ENCODE peak calls at places on chromosomes 3 and 15, in four cellular contexts. H is left ventricle myocardium inferior, G is lower leg skin, M is HFF-Myc. J is an unnamed sample.

GRCh38 chr3:172142074-172143059 is 103.0 kb downstream of the FNDC3B start:
- DNase-seq in H (no peak), G (no peak), M (peak; percentile 76), J (peak; percentile 53)

GRCh38 chr3:66485291-66485968 is 15.4 kb downstream of the LRIG1 start:
- DNase-seq in H (no peak), G (no peak), M (peak; percentile 80), J (no peak)

GRCh38 chr3:131277836-131278497 is 103.6 kb upstream of the NUDT16 start:
- DNase-seq in H (no peak), G (no peak), M (no peak), J (no peak)

GRCh38 chr15:99764521-99764920 is 31.3 kb upstream of the LYSMD4 start:
- DNase-seq in H (no peak), G (no peak), M (no peak), J (no peak)

GRCh38 chr3:31450345-31450744 is 82.4 kb upstream of the STT3B start:
- DNase-seq in H (no peak), G (no peak), M (no peak), J (no peak)

GRCh38 chr3:14234197-14235002 is 55.8 kb downstream of the LSM3 start:
- DNase-seq in H (no peak), G (peak; percentile 74), M (no peak), J (no peak)

GRCh38 chr3:72303926-72304325 is 519.0 kb upstream of the PROK2 start:
- DNase-seq in H (no peak), G (no peak), M (no peak), J (no peak)

GRCh38 chr3:149615731-149616221 is 42.0 kb downstream of the WWTR1 start:
- DNase-seq in H (no peak), G (no peak), M (no peak), J (no peak)

GRCh38 chr3:40616420-40616819 is 91.7 kb downstream of the ZNF621 start:
- DNase-seq in H (no peak), G (no peak), M (no peak), J (no peak)

GRCh38 chr3:193771736-193772135 is 178.7 kb downstream of the OPA1 start:
- DNase-seq in H (no peak), G (no peak), M (no peak), J (no peak)

GRCh38 chr3:157351981-157352380 is 84.7 kb upstream of the PTX3 start:
- DNase-seq in H (no peak), G (no peak), M (no peak), J (no peak)
- TF ChIP-seq CTCF in H (peak; percentile 21), G (no peak), M (peak; percentile 15), J (no peak)

GRCh38 chr3:160196511-160197104 is 28.6 kb upstream of the C3orf80 start:
- DNase-seq in H (peak; percentile 27), G (no peak), M (no peak), J (no peak)
- TF ChIP-seq CTCF in H (no peak), G (no peak), M (no peak), J (no peak)

GRCh38 chr3:56769125-56769709 is 32.5 kb downstream of the ARHGEF3 start:
- DNase-seq in H (no peak), G (no peak), M (no peak), J (no peak)

GRCh38 chr3:56775356-56775914 is 26.3 kb downstream of the ARHGEF3 start:
- DNase-seq in H (no peak), G (no peak), M (no peak), J (no peak)

GRCh38 chr3:56773588-56774330 is 28.0 kb downstream of the ARHGEF3 start:
- DNase-seq in H (no peak), G (no peak), M (no peak), J (no peak)

GRCh38 chr3:56772926-56773587 is 28.7 kb downstream of the ARHGEF3 start:
- DNase-seq in H (no peak), G (no peak), M (no peak), J (no peak)

GRCh38 chr3:56771376-56771775 is 30.4 kb downstream of the ARHGEF3 start:
- DNase-seq in H (no peak), G (no peak), M (no peak), J (no peak)
- TF ChIP-seq CTCF in H (no peak), G (no peak), M (no peak), J (no peak)

GRCh38 chr3:37801966-37802365 is 59.7 kb upstream of the CTDSPL start:
- DNase-seq in H (no peak), G (no peak), M (no peak), J (no peak)

GRCh38 chr3:37808656-37809055 is 53.0 kb upstream of the CTDSPL start:
- DNase-seq in H (no peak), G (no peak), M (no peak), J (no peak)

GRCh38 chr3:37800022-37800493 is 61.6 kb upstream of the CTDSPL start:
- DNase-seq in H (no peak), G (no peak), M (no peak), J (no peak)

GRCh38 chr3:37806505-37807291 is 55.0 kb upstream of the CTDSPL start:
- DNase-seq in H (no peak), G (no peak), M (no peak), J (no peak)

DNA sequence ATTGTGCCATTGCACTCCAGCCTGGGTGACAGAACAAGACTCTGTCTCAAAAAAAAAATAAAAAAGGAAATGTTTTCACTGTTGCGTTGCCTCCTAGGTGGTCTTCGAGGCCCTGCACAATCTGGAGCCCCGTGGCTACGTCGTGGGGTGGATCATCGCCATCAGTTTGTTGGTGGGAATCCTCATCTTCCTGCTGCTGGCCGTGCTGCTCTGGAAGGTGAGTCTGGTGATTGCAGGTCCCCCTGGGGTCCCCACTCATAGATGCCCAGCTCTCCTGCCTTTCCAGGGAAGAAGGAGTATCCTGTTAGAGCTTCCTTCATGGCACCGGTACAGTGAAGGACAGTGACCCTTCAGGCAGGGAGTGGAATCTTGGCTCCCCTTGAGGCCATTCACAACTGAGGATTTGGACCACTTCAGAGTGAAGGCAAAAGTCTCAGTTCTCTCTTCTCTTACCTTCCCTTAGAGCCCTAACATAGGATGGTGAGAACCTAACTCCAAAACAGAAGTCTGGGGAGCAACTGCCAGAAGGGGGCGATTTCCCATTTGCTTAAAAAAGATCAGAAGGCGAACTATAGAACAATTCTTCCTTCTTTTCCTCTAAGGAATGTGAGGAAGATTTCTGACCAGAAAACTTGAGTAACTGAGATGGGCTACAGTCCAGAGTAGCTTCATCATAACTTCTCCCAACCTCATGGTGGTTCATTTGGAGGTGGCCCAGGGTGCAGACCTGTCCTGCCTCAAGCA is 57.8 kb upstream of the CTDSPL start:
- DNase-seq in H (no peak), G (no peak), M (no peak), J (no peak)
- TF ChIP-seq CTCF in H (no peak), G (no peak), M (no peak), J (no peak)

DNA sequence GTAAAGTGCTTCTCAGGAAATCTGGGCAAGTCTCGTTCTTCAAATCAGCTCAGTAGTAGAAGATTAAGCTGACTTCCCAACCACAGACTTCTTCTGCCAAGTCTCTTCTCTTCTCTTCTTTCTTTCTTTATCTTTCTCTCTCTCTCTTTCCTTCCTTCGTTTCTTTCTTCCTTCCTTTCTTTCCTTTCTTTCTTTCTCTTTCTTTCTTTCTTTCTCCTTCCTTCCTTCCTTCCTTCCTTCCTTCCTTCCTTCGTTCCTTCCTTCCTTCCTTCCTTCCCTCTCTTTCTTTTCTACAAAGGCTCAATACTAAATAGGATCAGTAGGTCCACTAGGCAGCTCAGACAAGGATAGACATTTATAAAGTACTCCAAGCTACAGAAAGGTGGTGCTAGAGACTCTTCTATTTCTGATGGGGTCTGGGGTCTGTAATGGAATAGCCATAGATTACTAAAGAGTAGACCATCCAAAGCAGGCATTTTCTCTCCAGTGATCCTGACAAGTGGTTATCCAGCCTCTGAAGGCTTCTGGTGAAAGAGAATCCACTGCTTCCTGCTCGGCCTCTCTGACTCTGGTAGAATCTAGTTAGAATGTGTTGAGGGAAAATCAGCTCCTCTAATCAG is 100.8 kb downstream of the TPRG1 start:
- DNase-seq in H (no peak), G (no peak), M (no peak), J (no peak)
- TF ChIP-seq CTCF in H (no peak), G (no peak), M (peak; percentile 15), J (peak; percentile 31)

GRCh38 chr3:75188937-75189336 is 475.2 kb upstream of the FRG2C start:
- DNase-seq in H (no peak), G (no peak), M (no peak), J (no peak)

GRCh38 chr3:75192065-75192658 is 472.0 kb upstream of the FRG2C start:
- DNase-seq in H (no peak), G (no peak), M (peak; percentile 33), J (peak; percentile 29)
- TF ChIP-seq CTCF in H (peak; percentile 74), G (peak; percentile 45), M (peak; percentile 91), J (peak; percentile 84)

GRCh38 chr3:133962879-133963278 is 66.8 kb downstream of the SLCO2A1 start:
- DNase-seq in H (no peak), G (peak; percentile 59), M (peak; percentile 56), J (no peak)
- TF ChIP-seq CTCF in H (no peak), G (no peak), M (no peak), J (no peak)

GRCh38 chr3:160691962-160692361 is 15.0 kb downstream of the ARL14 start:
- DNase-seq in H (no peak), G (no peak), M (no peak), J (no peak)

GRCh38 chr3:160685144-160685766 is 8.3 kb downstream of the ARL14 start:
- DNase-seq in H (no peak), G (no peak), M (no peak), J (no peak)

GRCh38 chr3:160691151-160691550 is 14.2 kb downstream of the ARL14 start:
- DNase-seq in H (no peak), G (no peak), M (no peak), J (no peak)

GRCh38 chr3:160684368-160684740 is 7.4 kb downstream of the ARL14 start:
- DNase-seq in H (no peak), G (no peak), M (no peak), J (no peak)

GRCh38 chr3:160686955-160687535 is 10.1 kb downstream of the ARL14 start:
- DNase-seq in H (no peak), G (no peak), M (no peak), J (peak; percentile 31)
- TF ChIP-seq CTCF in H (peak; percentile 52), G (no peak), M (no peak), J (peak; percentile 45)

DNA sequence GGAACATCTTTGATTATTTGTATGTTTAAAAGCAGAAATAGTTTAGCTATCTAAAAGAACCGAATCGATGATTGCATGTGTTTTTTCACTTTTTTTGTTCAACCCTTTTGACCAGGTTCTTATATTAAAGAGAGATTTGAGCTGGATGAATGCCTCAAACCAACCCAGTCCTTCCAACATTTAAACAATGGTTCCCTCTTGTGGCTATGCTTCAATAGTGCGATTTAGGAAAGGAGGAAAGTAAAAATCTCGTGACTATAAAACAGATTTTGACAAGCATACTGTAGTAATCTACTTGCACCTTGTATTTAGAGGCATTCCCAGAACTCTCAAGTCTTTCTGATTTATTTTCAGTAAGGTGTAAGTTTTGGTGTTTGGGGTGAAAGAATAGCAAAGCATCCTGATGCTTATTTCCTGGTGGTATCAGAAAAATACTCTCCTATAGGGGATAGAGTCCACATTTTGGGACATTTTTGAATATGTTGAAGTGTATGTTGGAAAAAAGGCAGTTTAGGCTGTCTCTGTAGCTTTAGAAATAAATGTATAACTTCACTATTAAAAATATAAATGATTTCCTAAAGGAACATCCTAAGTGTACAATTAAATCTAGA is 159.6 kb upstream of the KCNH8 start:
- DNase-seq in H (no peak), G (no peak), M (no peak), J (no peak)
- TF ChIP-seq CTCF in H (peak; percentile 52), G (no peak), M (no peak), J (peak; percentile 23)

J was measured in GM10248.